ENCODE peak calls at places on chromosomes 11 and 22, in seven cellular contexts. G is EL; T is heart left ventricle; Y is DMS153; S is stimulated activated effector memory CD8-positive, alpha-beta T cell treated with anti-CD3 and anti-CD28 coated beads, Interleukin-12 subunit alpha, Interleukin-12 subunit beta, amount 100 ng/mL, for 72 hours; B is lung; V is effector CD4-positive, alpha-beta T cell. A is an unnamed sample.

GRCh38 chr11:115066111-115066660 is 387.9 kb downstream of the NXPE2 start:
- DNase-seq in G (no peak), T (no peak), Y (no peak), S (no peak), B (no peak), V (no peak), A (no peak)

GRCh38 chr11:3225159-3225758 is 6.6 kb upstream of the MRGPRG start:
- DNase-seq in G (no peak), T (peak; percentile 14), Y (no peak), S (no peak), B (no peak), V (no peak), A (no peak)

GRCh38 chr11:35116245-35116644 is 22.7 kb upstream of the CD44 start:
- DNase-seq in G (no peak), T (no peak), Y (no peak), S (no peak), B (no peak), V (no peak), A (no peak)

GRCh38 chr11:33706546-33706945 is 5.9 kb upstream of the C11orf91 start:
- DNase-seq in G (no peak), T (no peak), Y (no peak), S (no peak), B (no peak), V (no peak), A (no peak)

GRCh38 chr11:86365566-86365965 is 9.1 kb upstream of the CCDC81 start:
- DNase-seq in G (peak; percentile 9), T (no peak), Y (no peak), S (no peak), B (no peak), V (no peak), A (no peak)

GRCh38 chr11:127362754-127363153 is 362.2 kb upstream of the KIRREL3 start:
- DNase-seq in G (no peak), T (no peak), Y (no peak), S (no peak), B (no peak), V (no peak), A (no peak)

GRCh38 chr22:37095113-37095512 is 14.4 kb downstream of the TMPRSS6 start:
- DNase-seq in G (no peak), T (no peak), Y (no peak), S (peak; percentile 38), B (no peak), V (no peak), A (no peak)

GRCh38 chr22:48175721-48176120 is 1413.3 kb downstream of the TBC1D22A start:
- DNase-seq in G (no peak), T (no peak), Y (no peak), S (no peak), B (no peak), V (no peak), A (no peak)

GRCh38 chr11:27934830-27935145 is 173.2 kb downstream of the KIF18A start:
- DNase-seq in G (peak; percentile 98), T (no peak), Y (no peak), S (no peak), B (no peak), V (no peak), A (no peak)

GRCh38 chr11:18706330-18707243 is 8.0 kb downstream of the TMEM86A start:
- DNase-seq in G (peak; percentile 51), T (peak; percentile 79), Y (peak; percentile 23), S (no peak), B (peak; percentile 63), V (peak; percentile 34), A (no peak)

GRCh38 chr22:44192098-44192810 is 11.5 kb downstream of the PARVG start:
- DNase-seq in G (peak; percentile 21), T (no peak), Y (no peak), S (peak; percentile 33), B (no peak), V (peak; percentile 27), A (no peak)

GRCh38 chr11:43376594-43376993 is 17.9 kb downstream of the TTC17 start:
- DNase-seq in G (peak; percentile 73), T (no peak), Y (no peak), S (no peak), B (no peak), V (no peak), A (no peak)

GRCh38 chr11:46390331-46391171 is 1.0 kb downstream of the CHRM4 start:
- DNase-seq in G (no peak), T (no peak), Y (no peak), S (no peak), B (no peak), V (no peak), A (no peak)

GRCh38 chr11:86743223-86744118 is 56.9 kb upstream of the PRSS23 start:
- DNase-seq in G (peak; percentile 99), T (no peak), Y (peak; percentile 60), S (peak; percentile 21), B (peak; percentile 67), V (no peak), A (no peak)